ENCODE peak calls at places on chromosomes 3 and 15, in ten cellular contexts. J is fibroblast of the aortic adventitia; T is GM03348; W is AG10803; F is stimulated activated CD4-positive, alpha-beta T cell treated with anti-CD3 and anti-CD28 coated beads, Interleukin-15, amount 100 ng/mL, for 1 hour; B is T-helper 1 cell; P is right lobe of liver; G is NCI-H2029; X is activated T-cell treated with anti-CD3 and anti-CD28 coated beads, Interleukin-2, amount 50 U/mL, for 72 hours; N is neural crest cell. L is an unnamed sample.

GRCh38 chr3:104556372-104557078 is 810.2 kb upstream of the ALCAM start:
- DNase-seq in J (peak), T (peak), W (peak), F (no peak), B (no peak), P (no peak), G (no peak), X (no peak), N (no peak), L (no peak)

GRCh38 chr3:134449277-134449676 is 36.5 kb downstream of the ANAPC13 start:
- DNase-seq in J (peak), T (peak), W (no peak), F (no peak), B (no peak), P (no peak), G (no peak), X (no peak), N (no peak), L (no peak)

GRCh38 chr3:65596511-65597224 is 442.1 kb downstream of the MAGI1 start:
- DNase-seq in J (no peak), T (no peak), W (no peak), F (no peak), B (no peak), P (no peak), G (no peak), X (no peak), N (peak), L (no peak)

GRCh38 chr15:57861039-57861638 is 154.6 kb downstream of the POLR2M start:
- DNase-seq in J (peak), T (peak), W (peak), F (no peak), B (no peak), P (no peak), G (peak), X (peak), N (peak), L (no peak)

GRCh38 chr15:40693904-40694705 is 869 bp upstream of the RAD51 start:
- DNase-seq in J (peak), T (no peak), W (no peak), F (no peak), B (no peak), P (no peak), G (no peak), X (peak), N (no peak), L (no peak)

GRCh38 chr3:124351430-124352142 is 359.7 kb upstream of the ROPN1 start:
- DNase-seq in J (peak), T (peak), W (peak), F (no peak), B (no peak), P (no peak), G (peak), X (peak), N (peak), L (peak)

GRCh38 chr15:29677871-29678431 is 144.3 kb downstream of the TJP1 start:
- DNase-seq in J (no peak), T (no peak), W (no peak), F (no peak), B (no peak), P (no peak), G (peak), X (no peak), N (no peak), L (no peak)

GRCh38 chr15:72616491-72617210 is 37.8 kb upstream of the GOLGA6B start:
- DNase-seq in J (no peak), T (no peak), W (no peak), F (no peak), B (no peak), P (no peak), G (no peak), X (no peak), N (no peak), L (no peak)

GRCh38 chr3:58173670-58174472 is 36.9 kb downstream of the DNASE1L3 start:
- DNase-seq in J (no peak), T (no peak), W (no peak), F (no peak), B (no peak), P (peak), G (peak), X (peak), N (no peak), L (no peak)

GRCh38 chr3:183533410-183534132 is 21.9 kb downstream of the KLHL6 start:
- DNase-seq in J (no peak), T (no peak), W (no peak), F (no peak), B (no peak), P (no peak), G (no peak), X (peak), N (no peak), L (peak)

GRCh38 chr15:34436126-34436955 is 1.3 kb downstream of the GOLGA8A start:
- DNase-seq in J (peak), T (peak), W (peak), F (no peak), B (no peak), P (no peak), G (no peak), X (peak), N (peak), L (no peak)

GRCh38 chr3:189233225-189233858 is 61.6 kb downstream of the TPRG1 start:
- DNase-seq in J (peak), T (peak), W (peak), F (no peak), B (no peak), P (no peak), G (no peak), X (peak), N (peak), L (peak)

GRCh38 chr15:80404719-80405553 is 754 bp downstream of the ARNT2 start:
- DNase-seq in J (no peak), T (no peak), W (no peak), F (no peak), B (no peak), P (no peak), G (no peak), X (peak), N (peak), L (no peak)

L was measured in lung.